ENCODE peak calls at places on chromosomes 11 and 22, in five cellular contexts. H is CD8-positive, alpha-beta memory T cell; S is nephron progenitor cell; X is lower lobe of right lung; F is EL. O is an unnamed sample.

GRCh38 chr22:32558681-32559355 is 84.2 kb downstream of the FBXO7 start:
- DNase-seq in S (no peak), F (peak), H (no peak), X (no peak), O (no peak)

GRCh38 chr11:106397787-106398355 is 320.4 kb downstream of the AASDHPPT start:
- DNase-seq in H (no peak), S (no peak), F (peak), X (no peak), O (no peak)

GRCh38 chr11:68946416-68947090 is 34.2 kb downstream of the MRGPRD start:
- DNase-seq in H (no peak), F (peak), S (no peak), X (no peak), O (no peak)

GRCh38 chr22:50687829-50688228 is 15.2 kb downstream of the SHANK3 start:
- DNase-seq in X (no peak), S (no peak), F (no peak), H (no peak), O (peak)

GRCh38 chr22:50696799-50697561 is 24.4 kb downstream of the SHANK3 start:
- DNase-seq in H (no peak), F (peak), X (peak), S (peak), O (no peak)

GRCh38 chr11:77109236-77110019 is 6.8 kb downstream of the OMP start:
- DNase-seq in F (peak), X (no peak), H (no peak), S (no peak), O (no peak)

GRCh38 chr11:330694-331314 is 10.1 kb upstream of the IFITM3 start:
- DNase-seq in H (no peak), F (no peak), S (no peak), X (no peak), O (no peak)

GRCh38 chr11:64086263-64086938 is 50.7 kb downstream of the FLRT1 start:
- DNase-seq in H (no peak), F (no peak), X (no peak), S (no peak), O (no peak)

GRCh38 chr11:16096336-16096735 is 260.0 kb downstream of the SOX6 start:
- DNase-seq in F (peak), H (no peak), S (no peak), X (no peak), O (no peak)

GRCh38 chr11:117993988-117994741 is 8.0 kb downstream of the IL10RA start:
- DNase-seq in H (no peak), F (no peak), X (peak), S (no peak), O (no peak)

GRCh38 chr11:16841984-16842383 is 103.5 kb downstream of the C11orf58 start:
- DNase-seq in X (no peak), H (no peak), F (no peak), S (no peak), O (no peak)

GRCh38 chr11:32069361-32070058 is 21.4 kb upstream of the RCN1 start:
- DNase-seq in X (no peak), S (no peak), F (no peak), H (no peak), O (no peak)

GRCh38 chr11:107183963-107184362 is 165.7 kb upstream of the GUCY1A2 start:
- DNase-seq in F (no peak), H (no peak), X (no peak), S (no peak), O (no peak)

GRCh38 chr22:44276706-44277403 is 35.9 kb downstream of the SHISAL1 start:
- DNase-seq in X (peak), F (no peak), H (no peak), S (no peak), O (no peak)

GRCh38 chr11:75100314-75100713 is 3.6 kb upstream of the OR2AT4 start:
- DNase-seq in X (no peak), S (no peak), F (peak), H (no peak), O (no peak)

GRCh38 chr11:75596914-75597313 is 34.9 kb downstream of the SERPINH1 start:
- DNase-seq in X (no peak), H (no peak), S (no peak), F (no peak), O (no peak)

GRCh38 chr11:31106963-31107576 is 262.5 kb downstream of the DCDC1 start:
- DNase-seq in H (peak), X (peak), F (peak), S (peak), O (peak)

GRCh38 chr22:41446057-41446501 is 522 bp downstream of the TOB2 start:
- DNase-seq in F (no peak), X (peak), H (peak), S (no peak), O (no peak)

GRCh38 chr11:9344046-9344680 is 29.8 kb upstream of the TMEM41B start:
- DNase-seq in H (no peak), X (no peak), F (no peak), S (no peak), O (no peak)

GRCh38 chr11:7892751-7893356 is 38.2 kb downstream of the OR10A6 start:
- DNase-seq in X (no peak), S (no peak), H (no peak), F (peak), O (no peak)

GRCh38 chr11:117511483-117511934 is 183.9 kb downstream of the CEP164 start:
- DNase-seq in S (no peak), H (no peak), F (no peak), X (no peak), O (no peak)

GRCh38 chr22:40023226-40023925 is 28.6 kb downstream of the FAM83F start:
- DNase-seq in F (no peak), X (no peak), H (no peak), S (no peak), O (no peak)

GRCh38 chr11:134488913-134489312 is 76.9 kb upstream of the B3GAT1 start:
- DNase-seq in X (no peak), F (no peak), H (no peak), S (no peak), O (no peak)

GRCh38 chr11:128965485-128965884 is 22.8 kb upstream of the TP53AIP1 start:
- DNase-seq in H (no peak), S (no peak), F (no peak), X (no peak), O (no peak)

GRCh38 chr11:95991101-95991500 is 67.2 kb upstream of the MTMR2 start:
- DNase-seq in H (no peak), X (no peak), F (peak), S (no peak), O (no peak)

GRCh38 chr11:2194877-2195755 is 23.5 kb upstream of the TH start:
- DNase-seq in X (peak), S (peak), F (peak), H (peak), O (peak)

GRCh38 chr11:108679045-108679444 is 14.2 kb downstream of the DDX10 start:
- DNase-seq in F (no peak), H (no peak), S (no peak), X (no peak), O (no peak)

GRCh38 chr11:75453916-75454655 is 21.1 kb upstream of the KLHL35 start:
- DNase-seq in H (no peak), F (peak), S (no peak), X (no peak), O (no peak)

GRCh38 chr11:8786933-8787332 is 104.3 kb downstream of the RPL27A start:
- DNase-seq in F (no peak), X (no peak), H (no peak), S (no peak), O (no peak)

GRCh38 chr22:40107756-40108437 is 69.8 kb upstream of the TNRC6B start:
- DNase-seq in H (no peak), F (peak), S (no peak), X (no peak), O (no peak)